ENCODE peak calls at places on chromosomes 1 and 21, in ten cellular contexts. One of them, this sample, is unnamed.

GRCh38 chr1:46275030-46275337 is 27.4 kb downstream of the RAD54L start:
- DNase-seq in CD8-positive, alpha-beta T cell: no peak
- DNase-seq in kidney epithelial cell: no peak
- DNase-seq in AG09309: no peak
- DNase-seq in spleen: no peak
- DNase-seq in left ventricle myocardium inferior: no peak
- DNase-seq in mammary epithelial cell: no peak
- DNase-seq in endodermal cell: no peak
- DNase-seq in neural progenitor cell: no peak
- DNase-seq in heart left ventricle: no peak
- DNase-seq in this sample: no peak

GRCh38 chr1:89100366-89100765 is 25.5 kb downstream of the GBP2 start:
- DNase-seq in CD8-positive, alpha-beta T cell: no peak
- DNase-seq in spleen: no peak
- DNase-seq in kidney epithelial cell: no peak
- DNase-seq in heart left ventricle: no peak
- DNase-seq in neural progenitor cell: no peak
- DNase-seq in AG09309: no peak
- DNase-seq in left ventricle myocardium inferior: no peak
- DNase-seq in endodermal cell: no peak
- DNase-seq in mammary epithelial cell: no peak
- DNase-seq in this sample: no peak

GRCh38 chr1:176815621-176816020 is 348.9 kb downstream of the ASTN1 start:
- DNase-seq in mammary epithelial cell: no peak
- DNase-seq in left ventricle myocardium inferior: no peak
- DNase-seq in neural progenitor cell: no peak
- DNase-seq in spleen: no peak
- DNase-seq in heart left ventricle: no peak
- DNase-seq in endodermal cell: peak; percentile 39
- DNase-seq in CD8-positive, alpha-beta T cell: no peak
- DNase-seq in kidney epithelial cell: no peak
- DNase-seq in AG09309: no peak
- DNase-seq in this sample: no peak

GRCh38 chr1:227913969-227914791 is 33.6 kb downstream of the WNT9A start:
- DNase-seq in neural progenitor cell: peak; percentile 37
- DNase-seq in spleen: no peak
- DNase-seq in left ventricle myocardium inferior: no peak
- DNase-seq in heart left ventricle: no peak
- DNase-seq in AG09309: no peak
- DNase-seq in CD8-positive, alpha-beta T cell: no peak
- DNase-seq in endodermal cell: no peak
- DNase-seq in kidney epithelial cell: no peak
- DNase-seq in mammary epithelial cell: no peak
- DNase-seq in this sample: no peak

GRCh38 chr21:44854391-44854663 is 19.2 kb downstream of the PTTG1IP start:
- DNase-seq in AG09309: no peak
- DNase-seq in CD8-positive, alpha-beta T cell: no peak
- DNase-seq in neural progenitor cell: no peak
- DNase-seq in endodermal cell: no peak
- DNase-seq in heart left ventricle: no peak
- DNase-seq in kidney epithelial cell: no peak
- DNase-seq in spleen: no peak
- DNase-seq in mammary epithelial cell: no peak
- DNase-seq in left ventricle myocardium inferior: no peak
- DNase-seq in this sample: no peak

GRCh38 chr1:48841466-48841865 is 64.8 kb upstream of the BEND5 start:
- DNase-seq in mammary epithelial cell: no peak
- DNase-seq in endodermal cell: no peak
- DNase-seq in heart left ventricle: no peak
- DNase-seq in CD8-positive, alpha-beta T cell: no peak
- DNase-seq in neural progenitor cell: no peak
- DNase-seq in spleen: no peak
- DNase-seq in left ventricle myocardium inferior: no peak
- DNase-seq in kidney epithelial cell: no peak
- DNase-seq in AG09309: no peak
- DNase-seq in this sample: no peak

GRCh38 chr1:26225033-26225831 is 8.8 kb upstream of the CEP85 start:
- DNase-seq in CD8-positive, alpha-beta T cell: no peak
- DNase-seq in heart left ventricle: peak; percentile 66
- DNase-seq in neural progenitor cell: peak; percentile 93
- DNase-seq in left ventricle myocardium inferior: peak; percentile 73
- DNase-seq in AG09309: no peak
- DNase-seq in spleen: peak; percentile 89
- DNase-seq in kidney epithelial cell: no peak
- DNase-seq in mammary epithelial cell: no peak
- DNase-seq in endodermal cell: peak; percentile 98
- DNase-seq in this sample: peak; percentile 42

GRCh38 chr1:22267413-22268257 is 124.7 kb upstream of the WNT4 start:
- DNase-seq in kidney epithelial cell: no peak
- DNase-seq in mammary epithelial cell: no peak
- DNase-seq in CD8-positive, alpha-beta T cell: no peak
- DNase-seq in left ventricle myocardium inferior: no peak
- DNase-seq in AG09309: no peak
- DNase-seq in heart left ventricle: no peak
- DNase-seq in endodermal cell: no peak
- DNase-seq in spleen: no peak
- DNase-seq in neural progenitor cell: no peak
- DNase-seq in this sample: no peak

GRCh38 chr21:27261676-27262075 is 294.8 kb upstream of the ADAMTS5 start:
- DNase-seq in AG09309: no peak
- DNase-seq in endodermal cell: no peak
- DNase-seq in CD8-positive, alpha-beta T cell: no peak
- DNase-seq in kidney epithelial cell: no peak
- DNase-seq in heart left ventricle: no peak
- DNase-seq in left ventricle myocardium inferior: no peak
- DNase-seq in neural progenitor cell: no peak
- DNase-seq in mammary epithelial cell: no peak
- DNase-seq in spleen: no peak
- DNase-seq in this sample: no peak

GRCh38 chr1:48039088-48040049 is 42.2 kb upstream of the TRABD2B start:
- DNase-seq in heart left ventricle: peak; percentile 21
- DNase-seq in kidney epithelial cell: peak; percentile 70
- DNase-seq in CD8-positive, alpha-beta T cell: no peak
- DNase-seq in spleen: no peak
- DNase-seq in neural progenitor cell: no peak
- DNase-seq in left ventricle myocardium inferior: no peak
- DNase-seq in endodermal cell: peak; percentile 60
- DNase-seq in AG09309: no peak
- DNase-seq in mammary epithelial cell: peak; percentile 23
- DNase-seq in this sample: no peak

GRCh38 chr1:108661030-108661609 is at the start of gene HENMT1:
- DNase-seq in left ventricle myocardium inferior: peak; percentile 60
- DNase-seq in spleen: peak; percentile 94
- DNase-seq in CD8-positive, alpha-beta T cell: peak; percentile 63
- DNase-seq in heart left ventricle: peak; percentile 58
- DNase-seq in kidney epithelial cell: peak; percentile 14
- DNase-seq in endodermal cell: peak; percentile 89
- DNase-seq in AG09309: no peak
- DNase-seq in mammary epithelial cell: peak; percentile 53
- DNase-seq in neural progenitor cell: peak; percentile 67
- DNase-seq in this sample: peak; percentile 31

GRCh38 chr21:46039891-46040660 is 57.8 kb upstream of the COL6A2 start:
- DNase-seq in AG09309: no peak
- DNase-seq in mammary epithelial cell: no peak
- DNase-seq in neural progenitor cell: no peak
- DNase-seq in kidney epithelial cell: no peak
- DNase-seq in endodermal cell: no peak
- DNase-seq in spleen: no peak
- DNase-seq in left ventricle myocardium inferior: no peak
- DNase-seq in heart left ventricle: no peak
- DNase-seq in CD8-positive, alpha-beta T cell: no peak
- DNase-seq in this sample: no peak

GRCh38 chr1:31870086-31870736 is 54.4 kb upstream of the SPOCD1 start:
- DNase-seq in endodermal cell: no peak
- DNase-seq in neural progenitor cell: no peak
- DNase-seq in heart left ventricle: no peak
- DNase-seq in CD8-positive, alpha-beta T cell: no peak
- DNase-seq in AG09309: no peak
- DNase-seq in left ventricle myocardium inferior: no peak
- DNase-seq in spleen: no peak
- DNase-seq in mammary epithelial cell: no peak
- DNase-seq in kidney epithelial cell: no peak
- DNase-seq in this sample: no peak

GRCh38 chr1:17244826-17245740 is 3.8 kb upstream of the PADI3 start:
- DNase-seq in AG09309: no peak
- DNase-seq in spleen: no peak
- DNase-seq in left ventricle myocardium inferior: no peak
- DNase-seq in kidney epithelial cell: peak; percentile 16
- DNase-seq in mammary epithelial cell: peak; percentile 60
- DNase-seq in heart left ventricle: no peak
- DNase-seq in neural progenitor cell: peak; percentile 52
- DNase-seq in CD8-positive, alpha-beta T cell: no peak
- DNase-seq in endodermal cell: no peak
- DNase-seq in this sample: no peak

GRCh38 chr1:39928809-39929587 is 25.9 kb upstream of the MFSD2A start:
- DNase-seq in left ventricle myocardium inferior: no peak
- DNase-seq in kidney epithelial cell: no peak
- DNase-seq in spleen: no peak
- DNase-seq in CD8-positive, alpha-beta T cell: no peak
- DNase-seq in endodermal cell: no peak
- DNase-seq in neural progenitor cell: no peak
- DNase-seq in heart left ventricle: no peak
- DNase-seq in AG09309: no peak
- DNase-seq in mammary epithelial cell: no peak
- DNase-seq in this sample: no peak

GRCh38 chr1:161021959-161022332 is 994 bp upstream of the F11R start:
- DNase-seq in mammary epithelial cell: peak; percentile 82
- DNase-seq in CD8-positive, alpha-beta T cell: no peak
- DNase-seq in left ventricle myocardium inferior: no peak
- DNase-seq in neural progenitor cell: no peak
- DNase-seq in endodermal cell: no peak
- DNase-seq in spleen: no peak
- DNase-seq in AG09309: no peak
- DNase-seq in heart left ventricle: no peak
- DNase-seq in kidney epithelial cell: no peak
- DNase-seq in this sample: no peak

GRCh38 chr1:155320661-155321576 is at the start of gene RUSC1:
- DNase-seq in neural progenitor cell: peak; percentile 90
- DNase-seq in spleen: peak; percentile 93
- DNase-seq in AG09309: no peak
- DNase-seq in CD8-positive, alpha-beta T cell: peak; percentile 40
- DNase-seq in endodermal cell: peak; percentile 94
- DNase-seq in kidney epithelial cell: no peak
- DNase-seq in left ventricle myocardium inferior: peak; percentile 89
- DNase-seq in heart left ventricle: peak; percentile 87
- DNase-seq in mammary epithelial cell: no peak
- DNase-seq in this sample: no peak

GRCh38 chr1:118322369-118322768 is 137.3 kb upstream of the SPAG17 start:
- DNase-seq in neural progenitor cell: no peak
- DNase-seq in heart left ventricle: no peak
- DNase-seq in spleen: no peak
- DNase-seq in CD8-positive, alpha-beta T cell: no peak
- DNase-seq in left ventricle myocardium inferior: no peak
- DNase-seq in AG09309: no peak
- DNase-seq in endodermal cell: no peak
- DNase-seq in kidney epithelial cell: no peak
- DNase-seq in mammary epithelial cell: no peak
- DNase-seq in this sample: no peak

GRCh38 chr21:35340273-35340672 is 291.2 kb upstream of the RUNX1 start:
- DNase-seq in heart left ventricle: no peak
- DNase-seq in neural progenitor cell: no peak
- DNase-seq in endodermal cell: peak; percentile 57
- DNase-seq in kidney epithelial cell: no peak
- DNase-seq in mammary epithelial cell: no peak
- DNase-seq in CD8-positive, alpha-beta T cell: no peak
- DNase-seq in left ventricle myocardium inferior: no peak
- DNase-seq in spleen: no peak
- DNase-seq in AG09309: no peak
- DNase-seq in this sample: no peak
- TF ChIP-seq CTCF in heart left ventricle: no peak
- TF ChIP-seq CTCF in neural progenitor cell: no peak
- TF ChIP-seq CTCF in endodermal cell: peak; percentile 55
- TF ChIP-seq CTCF in kidney epithelial cell: no peak
- TF ChIP-seq CTCF in mammary epithelial cell: no peak
- TF ChIP-seq CTCF in CD8-positive, alpha-beta T cell: no peak
- TF ChIP-seq CTCF in left ventricle myocardium inferior: no peak
- TF ChIP-seq CTCF in spleen: no peak
- TF ChIP-seq CTCF in AG09309: no peak
- TF ChIP-seq CTCF in this sample: no peak

GRCh38 chr1:153679337-153680119 is 1.0 kb downstream of the NPR1 start:
- DNase-seq in endodermal cell: peak; percentile 77
- DNase-seq in CD8-positive, alpha-beta T cell: no peak
- DNase-seq in neural progenitor cell: peak; percentile 70
- DNase-seq in AG09309: no peak
- DNase-seq in heart left ventricle: peak; percentile 22
- DNase-seq in kidney epithelial cell: no peak
- DNase-seq in spleen: peak; percentile 75
- DNase-seq in left ventricle myocardium inferior: peak; percentile 24
- DNase-seq in mammary epithelial cell: no peak
- DNase-seq in this sample: peak; percentile 49
- TF ChIP-seq CTCF in endodermal cell: peak; percentile 66
- TF ChIP-seq CTCF in CD8-positive, alpha-beta T cell: peak; percentile 44
- TF ChIP-seq CTCF in neural progenitor cell: peak; percentile 35
- TF ChIP-seq CTCF in AG09309: no peak
- TF ChIP-seq CTCF in heart left ventricle: no peak
- TF ChIP-seq CTCF in kidney epithelial cell: peak; percentile 13
- TF ChIP-seq CTCF in spleen: no peak
- TF ChIP-seq CTCF in left ventricle myocardium inferior: no peak
- TF ChIP-seq CTCF in mammary epithelial cell: no peak
- TF ChIP-seq CTCF in this sample: no peak

DNA sequence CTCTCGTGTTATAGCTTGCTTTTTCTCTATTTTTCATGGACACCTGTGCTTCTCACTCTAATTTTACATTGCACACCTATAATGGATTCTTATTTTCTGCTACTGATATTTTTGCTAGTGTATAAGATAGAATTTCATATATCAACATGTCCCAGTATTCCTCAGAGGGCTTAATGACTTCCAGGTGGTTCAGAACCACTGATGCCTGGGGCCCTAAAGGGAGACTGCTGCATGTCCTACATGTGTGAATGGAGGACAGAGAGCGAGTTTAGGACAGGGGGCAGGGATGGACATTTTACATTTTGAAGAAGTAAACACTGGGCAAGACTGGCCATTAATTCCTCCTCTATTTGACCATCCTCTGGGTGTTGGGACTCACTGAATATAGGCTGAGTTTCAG is 100.6 kb downstream of the DISC1 start:
- DNase-seq in endodermal cell: no peak
- DNase-seq in mammary epithelial cell: no peak
- DNase-seq in spleen: no peak
- DNase-seq in AG09309: no peak
- DNase-seq in CD8-positive, alpha-beta T cell: no peak
- DNase-seq in left ventricle myocardium inferior: no peak
- DNase-seq in kidney epithelial cell: no peak
- DNase-seq in neural progenitor cell: no peak
- DNase-seq in heart left ventricle: no peak
- DNase-seq in this sample: no peak
- TF ChIP-seq CTCF in endodermal cell: no peak
- TF ChIP-seq CTCF in mammary epithelial cell: no peak
- TF ChIP-seq CTCF in spleen: no peak
- TF ChIP-seq CTCF in AG09309: no peak
- TF ChIP-seq CTCF in CD8-positive, alpha-beta T cell: no peak
- TF ChIP-seq CTCF in left ventricle myocardium inferior: no peak
- TF ChIP-seq CTCF in kidney epithelial cell: no peak
- TF ChIP-seq CTCF in neural progenitor cell: no peak
- TF ChIP-seq CTCF in heart left ventricle: no peak
- TF ChIP-seq CTCF in this sample: no peak

DNA sequence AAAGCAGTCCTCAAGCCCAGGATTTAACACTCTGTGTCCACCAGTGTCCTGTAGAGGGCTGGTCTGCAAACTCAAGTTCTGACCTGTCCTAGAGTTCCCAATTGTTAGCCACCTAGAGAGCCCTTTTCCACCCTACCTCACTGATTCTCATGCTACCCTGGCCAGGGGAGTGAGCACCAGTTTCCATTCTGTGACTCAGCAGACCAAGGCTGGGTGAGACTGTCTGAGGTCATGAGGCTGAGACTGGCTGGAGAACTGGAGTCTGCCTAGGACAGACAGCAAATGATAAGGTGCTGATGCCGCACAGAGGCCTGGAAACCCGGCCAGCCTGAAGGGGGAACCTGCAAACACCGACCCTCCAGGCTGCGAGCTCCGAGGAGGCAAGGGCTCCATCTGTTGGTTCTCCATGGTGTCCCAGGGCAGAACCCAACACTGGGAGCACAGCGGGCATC is 13.7 kb downstream of the GLIS1 start:
- DNase-seq in left ventricle myocardium inferior: no peak
- DNase-seq in heart left ventricle: no peak
- DNase-seq in kidney epithelial cell: no peak
- DNase-seq in CD8-positive, alpha-beta T cell: no peak
- DNase-seq in spleen: no peak
- DNase-seq in AG09309: no peak
- DNase-seq in mammary epithelial cell: peak; percentile 4
- DNase-seq in neural progenitor cell: peak; percentile 72
- DNase-seq in endodermal cell: peak; percentile 91
- DNase-seq in this sample: no peak
- TF ChIP-seq CTCF in left ventricle myocardium inferior: peak; percentile 19
- TF ChIP-seq CTCF in heart left ventricle: no peak
- TF ChIP-seq CTCF in kidney epithelial cell: no peak
- TF ChIP-seq CTCF in CD8-positive, alpha-beta T cell: no peak
- TF ChIP-seq CTCF in spleen: no peak
- TF ChIP-seq CTCF in AG09309: peak; percentile 24
- TF ChIP-seq CTCF in mammary epithelial cell: no peak
- TF ChIP-seq CTCF in neural progenitor cell: peak; percentile 55
- TF ChIP-seq CTCF in endodermal cell: peak; percentile 82
- TF ChIP-seq CTCF in this sample: no peak

This sample was measured in mesothelial cell of epicardium.